ENCODE peak calls at places on chromosome 17, in four cellular contexts. One of them, this sample, is unnamed.

GRCh38 chr17:3755335-3756030 is 31.8 kb downstream of the HASPIN start:
- DNase-seq in A549: no peak
- DNase-seq in Panc1: no peak
- DNase-seq in PC-9: peak; percentile 34
- DNase-seq in this sample: no peak

GRCh38 chr17:9843152-9844010 is 17.7 kb downstream of the GLP2R start:
- DNase-seq in Panc1: no peak
- DNase-seq in A549: peak; percentile 79
- DNase-seq in PC-9: no peak
- DNase-seq in this sample: no peak

GRCh38 chr17:15463363-15463762 is 4.1 kb downstream of the CDRT4 start:
- DNase-seq in Panc1: no peak
- DNase-seq in PC-9: peak; percentile 33
- DNase-seq in A549: peak; percentile 44
- DNase-seq in this sample: peak; percentile 28

GRCh38 chr17:54968954-54969400 is 412 bp downstream of the STXBP4 start:
- DNase-seq in A549: no peak
- DNase-seq in Panc1: no peak
- DNase-seq in PC-9: no peak
- DNase-seq in this sample: no peak

GRCh38 chr17:55157165-55157564 is 107.6 kb upstream of the HLF start:
- DNase-seq in Panc1: no peak
- DNase-seq in PC-9: no peak
- DNase-seq in A549: no peak
- DNase-seq in this sample: no peak

GRCh38 chr17:79818026-79818758 is 21.0 kb downstream of the CBX4 start:
- DNase-seq in A549: no peak
- DNase-seq in PC-9: no peak
- DNase-seq in Panc1: no peak
- DNase-seq in this sample: no peak

GRCh38 chr17:38750312-38751121 is 2.0 kb upstream of the PSMB3 start:
- DNase-seq in A549: peak; percentile 55
- DNase-seq in PC-9: no peak
- DNase-seq in Panc1: no peak
- DNase-seq in this sample: no peak

GRCh38 chr17:38440614-38441397 is 12.5 kb downstream of the ARHGAP23 start:
- DNase-seq in Panc1: no peak
- DNase-seq in A549: no peak
- DNase-seq in PC-9: no peak
- DNase-seq in this sample: no peak

GRCh38 chr17:34624767-34625389 is 45.5 kb downstream of the TMEM132E start:
- DNase-seq in Panc1: no peak
- DNase-seq in A549: no peak
- DNase-seq in PC-9: no peak
- DNase-seq in this sample: no peak

GRCh38 chr17:76272541-76273434 is 7.6 kb downstream of the UBALD2 start:
- DNase-seq in PC-9: no peak
- DNase-seq in A549: no peak
- DNase-seq in Panc1: no peak
- DNase-seq in this sample: no peak

GRCh38 chr17:57445051-57445450 is 188.7 kb downstream of the MSI2 start:
- DNase-seq in A549: peak; percentile 81
- DNase-seq in PC-9: no peak
- DNase-seq in Panc1: no peak
- DNase-seq in this sample: no peak

GRCh38 chr17:56661906-56662305 is 68.4 kb downstream of the NOG start:
- DNase-seq in A549: peak; percentile 18
- DNase-seq in PC-9: no peak
- DNase-seq in Panc1: no peak
- DNase-seq in this sample: no peak

GRCh38 chr17:43661699-43662431 is at the start of gene MEOX1:
- DNase-seq in Panc1: no peak
- DNase-seq in A549: no peak
- DNase-seq in PC-9: peak; percentile 50
- DNase-seq in this sample: no peak

GRCh38 chr17:78915872-78916632 is 9.1 kb downstream of the TIMP2 start:
- DNase-seq in PC-9: peak; percentile 75
- DNase-seq in A549: peak; percentile 74
- DNase-seq in Panc1: no peak
- DNase-seq in this sample: no peak

GRCh38 chr17:8222380-8222629 is 11.9 kb upstream of the AURKB start:
- DNase-seq in PC-9: no peak
- DNase-seq in A549: no peak
- DNase-seq in Panc1: peak; percentile 98
- DNase-seq in this sample: no peak

GRCh38 chr17:7223375-7223774 is 3.6 kb downstream of the ACADVL start:
- DNase-seq in Panc1: no peak
- DNase-seq in A549: no peak
- DNase-seq in PC-9: no peak
- DNase-seq in this sample: peak; percentile 89

GRCh38 chr17:77728022-77728671 is 230.4 kb upstream of the TNRC6C start:
- DNase-seq in PC-9: no peak
- DNase-seq in A549: peak; percentile 34
- DNase-seq in Panc1: no peak
- DNase-seq in this sample: peak; percentile 63

GRCh38 chr17:2028234-2028614 is 1.7 kb upstream of the DPH1 start:
- DNase-seq in PC-9: no peak
- DNase-seq in A549: no peak
- DNase-seq in Panc1: no peak
- DNase-seq in this sample: no peak

GRCh38 chr17:2027528-2028233 is 2.3 kb upstream of the DPH1 start:
- DNase-seq in Panc1: no peak
- DNase-seq in PC-9: no peak
- DNase-seq in A549: no peak
- DNase-seq in this sample: no peak

GRCh38 chr17:2030779-2031163 is 818 bp downstream of the DPH1 start:
- DNase-seq in Panc1: no peak
- DNase-seq in A549: peak; percentile 92
- DNase-seq in PC-9: no peak
- DNase-seq in this sample: no peak

GRCh38 chr17:2029911-2030778 is at the start of gene DPH1:
- DNase-seq in PC-9: peak; percentile 91
- DNase-seq in Panc1: no peak
- DNase-seq in A549: peak; percentile 91
- DNase-seq in this sample: peak; percentile 74

DNA sequence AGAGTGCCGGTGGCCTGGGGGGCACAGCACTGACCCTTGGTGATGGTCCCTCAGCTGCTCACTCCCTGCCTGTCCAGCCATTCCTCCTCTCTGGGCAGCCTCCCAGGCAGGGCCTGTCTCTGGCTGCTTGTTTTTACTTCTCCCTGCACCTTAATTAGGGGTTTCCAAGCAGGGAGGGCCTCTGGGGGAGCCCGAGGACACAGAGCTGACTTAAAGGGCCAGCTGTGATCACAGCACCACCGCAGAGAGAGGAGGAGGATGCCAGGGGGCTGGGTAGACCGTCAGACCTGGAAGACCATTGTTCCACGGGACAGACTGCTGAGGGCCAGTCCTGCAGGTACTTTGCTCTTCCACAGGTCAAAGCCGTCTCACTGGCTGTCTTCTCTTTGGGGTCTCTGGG is 1.2 kb upstream of the DPH1 start:
- DNase-seq in A549: no peak
- DNase-seq in Panc1: no peak
- DNase-seq in PC-9: no peak
- DNase-seq in this sample: no peak
- TF ChIP-seq CTCF in A549: no peak
- TF ChIP-seq CTCF in Panc1: no peak
- TF ChIP-seq CTCF in PC-9: no peak
- TF ChIP-seq CTCF in this sample: no peak

DNA sequence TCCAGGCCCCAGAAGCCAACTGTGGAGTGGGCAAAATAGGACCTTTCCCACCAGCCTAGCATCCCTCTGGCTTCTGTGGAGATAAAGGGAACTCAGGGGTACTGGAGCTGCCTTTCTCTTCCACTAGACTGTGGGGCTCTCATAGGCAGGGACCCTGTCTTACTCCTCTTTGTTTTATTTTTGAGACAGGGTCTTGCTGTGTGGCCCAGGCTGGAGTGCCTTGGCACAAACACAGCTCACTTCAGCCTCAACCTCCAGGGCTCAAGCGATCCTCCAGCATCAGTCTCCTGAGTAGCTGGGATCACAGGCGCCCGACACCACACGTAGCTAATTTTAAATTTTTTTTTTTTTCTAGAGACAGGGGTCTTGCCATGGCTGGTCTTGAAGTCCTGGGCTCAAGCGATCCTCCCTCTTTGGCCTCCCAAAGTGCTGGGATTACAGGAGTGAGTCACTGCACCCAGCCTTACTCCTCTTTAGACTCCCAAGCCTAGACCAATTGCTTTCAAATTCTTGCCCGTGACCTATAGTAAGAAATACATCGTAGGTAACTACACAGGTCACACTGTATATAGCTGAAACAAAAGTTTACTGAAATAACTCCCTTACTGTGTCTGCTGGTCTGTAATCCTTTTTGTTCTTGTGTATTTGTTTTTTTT is 2.6 kb downstream of the RAI1 start:
- DNase-seq in A549: no peak
- DNase-seq in Panc1: no peak
- DNase-seq in PC-9: no peak
- DNase-seq in this sample: no peak
- H3K4me3 ChIP-seq in A549: peak overlapping the region; percentile 77
- H3K4me3 ChIP-seq in Panc1: peak overlapping the region; percentile 64
- H3K4me3 ChIP-seq in PC-9: peak overlapping the region; percentile 73
- H3K4me3 ChIP-seq in this sample: peak overlapping the region; percentile 85

GRCh38 chr17:42548070-42548837 is 4.5 kb upstream of the HSD17B1 start:
- DNase-seq in A549: peak; percentile 90
- DNase-seq in PC-9: peak; percentile 84
- DNase-seq in Panc1: no peak
- DNase-seq in this sample: no peak
- TF ChIP-seq CTCF in A549: peak; percentile 78
- TF ChIP-seq CTCF in PC-9: peak; percentile 30
- TF ChIP-seq CTCF in Panc1: peak; percentile 74
- TF ChIP-seq CTCF in this sample: no peak

GRCh38 chr17:44990994-44991393 is 22.9 kb upstream of the C1QL1 start:
- DNase-seq in A549: no peak
- DNase-seq in PC-9: no peak
- DNase-seq in Panc1: no peak
- DNase-seq in this sample: no peak

GRCh38 chr17:44987194-44987882 is 19.2 kb upstream of the C1QL1 start:
- DNase-seq in A549: no peak
- DNase-seq in Panc1: no peak
- DNase-seq in PC-9: no peak
- DNase-seq in this sample: no peak

GRCh38 chr17:44987883-44988195 is 19.7 kb upstream of the C1QL1 start:
- DNase-seq in A549: no peak
- DNase-seq in Panc1: no peak
- DNase-seq in PC-9: no peak
- DNase-seq in this sample: no peak

GRCh38 chr17:44988256-44988942 is 20.3 kb upstream of the C1QL1 start:
- DNase-seq in A549: no peak
- DNase-seq in Panc1: no peak
- DNase-seq in PC-9: no peak
- DNase-seq in this sample: no peak

DNA sequence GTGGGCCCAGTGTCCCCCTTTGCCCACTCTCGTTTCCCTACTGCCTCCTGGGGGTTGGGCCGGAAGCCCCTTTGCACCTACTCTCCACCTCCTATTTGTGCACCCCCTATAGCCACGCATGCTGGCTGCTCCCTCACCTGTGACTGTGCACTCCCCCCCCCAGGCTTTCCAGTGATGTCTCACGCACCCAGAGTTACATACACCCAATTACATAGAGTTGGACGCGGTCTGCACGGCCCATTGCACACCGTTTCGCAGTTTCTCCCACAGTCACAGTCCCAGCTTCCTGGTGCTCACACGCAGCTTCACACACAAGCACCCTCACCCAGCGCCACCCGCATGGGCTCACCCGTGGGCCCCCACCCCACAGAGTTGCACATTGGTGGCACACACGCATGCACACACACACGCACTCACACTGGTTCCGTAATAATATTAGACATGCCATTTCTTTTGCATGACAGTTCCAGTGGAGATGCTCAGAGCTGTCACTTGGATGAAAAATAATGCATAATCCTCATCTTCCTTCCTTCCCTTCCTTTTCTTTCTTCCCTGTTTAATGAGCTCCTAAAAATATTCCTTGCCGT is 21.5 kb upstream of the C1QL1 start:
- DNase-seq in Panc1: no peak
- DNase-seq in PC-9: no peak
- DNase-seq in A549: no peak
- DNase-seq in this sample: no peak
- H3K4me3 ChIP-seq in Panc1: no peak overlapping the region
- H3K4me3 ChIP-seq in PC-9: no peak overlapping the region
- H3K4me3 ChIP-seq in A549: no peak overlapping the region
- H3K4me3 ChIP-seq in this sample: no peak overlapping the region

DNA sequence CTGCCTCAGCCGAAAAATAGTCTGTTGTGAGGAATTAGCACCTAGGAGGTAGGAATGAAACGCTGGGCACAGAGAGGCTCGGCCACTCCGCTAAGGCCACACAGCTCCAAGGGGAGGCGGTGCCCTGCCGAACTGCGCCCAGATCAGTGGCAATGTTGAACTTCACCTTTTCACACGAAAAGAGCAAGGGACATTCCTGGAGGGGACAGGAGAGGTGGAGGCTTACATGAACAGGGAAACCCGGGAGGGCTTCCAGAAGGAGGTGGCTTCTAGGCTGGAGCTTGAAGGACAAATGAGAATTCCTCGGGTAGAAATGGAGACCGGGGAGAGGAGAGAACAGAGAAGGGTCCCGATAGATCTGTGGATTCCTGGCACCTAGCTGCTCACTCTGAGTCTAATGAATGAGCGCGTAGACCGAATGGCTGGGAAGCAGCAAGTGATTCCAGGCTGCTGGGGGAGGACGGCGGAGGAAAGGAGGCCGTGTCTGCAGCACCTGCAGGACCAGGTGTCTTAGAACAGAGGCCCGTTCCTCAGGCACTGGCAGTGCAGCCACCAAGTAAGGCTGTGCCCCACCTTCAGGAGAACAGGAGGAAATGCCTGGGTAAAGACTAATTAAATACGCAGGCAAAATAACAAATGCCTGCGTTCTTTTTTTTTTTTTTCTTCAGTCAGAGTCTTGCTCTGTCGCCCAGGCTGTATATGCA is 723 bp upstream of the SLC38A10 start:
- DNase-seq in PC-9: peak; percentile 81
- DNase-seq in Panc1: no peak
- DNase-seq in A549: peak; percentile 83
- DNase-seq in this sample: peak; percentile 63
- TF ChIP-seq CTCF in PC-9: peak; percentile 43
- TF ChIP-seq CTCF in Panc1: peak; percentile 76
- TF ChIP-seq CTCF in A549: peak; percentile 7
- TF ChIP-seq CTCF in this sample: peak; percentile 50